ENCODE peak calls at places on chromosomes 13 and 19, in nine cellular contexts. One of them, this sample, is unnamed.

GRCh38 chr19:58279925-58280316 is 1.2 kb downstream of the ZNF8 start:
- DNase-seq in lower lobe of right lung: no peak
- DNase-seq in activated CD4-positive, alpha-beta T cell treated with anti-CD3 and anti-CD28 coated beads, Interleukin-2, amount 50 U/mL, for 1 hour: no peak
- DNase-seq in T-cell: no peak
- DNase-seq in Caki2: no peak
- DNase-seq in T-helper 17 cell: no peak
- DNase-seq in T-helper 2 cell: no peak
- DNase-seq in midbrain: no peak
- DNase-seq in NCI-H187: no peak
- DNase-seq in this sample: no peak

GRCh38 chr13:109743706-109744453 is 42.5 kb downstream of the IRS2 start:
- DNase-seq in lower lobe of right lung: no peak
- DNase-seq in activated CD4-positive, alpha-beta T cell treated with anti-CD3 and anti-CD28 coated beads, Interleukin-2, amount 50 U/mL, for 1 hour: no peak
- DNase-seq in T-cell: no peak
- DNase-seq in Caki2: peak
- DNase-seq in T-helper 17 cell: no peak
- DNase-seq in T-helper 2 cell: no peak
- DNase-seq in midbrain: no peak
- DNase-seq in NCI-H187: no peak
- DNase-seq in this sample: peak

GRCh38 chr19:21434967-21435544 is 38.1 kb downstream of the ZNF493 start:
- DNase-seq in lower lobe of right lung: no peak
- DNase-seq in activated CD4-positive, alpha-beta T cell treated with anti-CD3 and anti-CD28 coated beads, Interleukin-2, amount 50 U/mL, for 1 hour: no peak
- DNase-seq in T-cell: no peak
- DNase-seq in Caki2: no peak
- DNase-seq in T-helper 17 cell: no peak
- DNase-seq in T-helper 2 cell: no peak
- DNase-seq in midbrain: no peak
- DNase-seq in NCI-H187: no peak
- DNase-seq in this sample: no peak

GRCh38 chr13:64723735-64724134 is 2506.4 kb downstream of the PCDH9 start:
- DNase-seq in lower lobe of right lung: no peak
- DNase-seq in activated CD4-positive, alpha-beta T cell treated with anti-CD3 and anti-CD28 coated beads, Interleukin-2, amount 50 U/mL, for 1 hour: no peak
- DNase-seq in T-cell: no peak
- DNase-seq in Caki2: peak
- DNase-seq in T-helper 17 cell: no peak
- DNase-seq in T-helper 2 cell: no peak
- DNase-seq in midbrain: no peak
- DNase-seq in NCI-H187: no peak
- DNase-seq in this sample: no peak

GRCh38 chr13:32047088-32047487 is 15.5 kb downstream of the FRY start:
- DNase-seq in lower lobe of right lung: no peak
- DNase-seq in activated CD4-positive, alpha-beta T cell treated with anti-CD3 and anti-CD28 coated beads, Interleukin-2, amount 50 U/mL, for 1 hour: no peak
- DNase-seq in T-cell: no peak
- DNase-seq in Caki2: no peak
- DNase-seq in T-helper 17 cell: no peak
- DNase-seq in T-helper 2 cell: no peak
- DNase-seq in midbrain: no peak
- DNase-seq in NCI-H187: no peak
- DNase-seq in this sample: no peak

GRCh38 chr13:41017744-41018582 is 1.2 kb downstream of the ELF1 start:
- DNase-seq in lower lobe of right lung: no peak
- DNase-seq in activated CD4-positive, alpha-beta T cell treated with anti-CD3 and anti-CD28 coated beads, Interleukin-2, amount 50 U/mL, for 1 hour: no peak
- DNase-seq in T-cell: no peak
- DNase-seq in Caki2: peak
- DNase-seq in T-helper 17 cell: no peak
- DNase-seq in T-helper 2 cell: no peak
- DNase-seq in midbrain: peak
- DNase-seq in NCI-H187: no peak
- DNase-seq in this sample: peak

GRCh38 chr19:4327252-4327876 is 11.3 kb downstream of the STAP2 start:
- DNase-seq in lower lobe of right lung: peak
- DNase-seq in activated CD4-positive, alpha-beta T cell treated with anti-CD3 and anti-CD28 coated beads, Interleukin-2, amount 50 U/mL, for 1 hour: peak
- DNase-seq in T-cell: peak
- DNase-seq in Caki2: peak
- DNase-seq in T-helper 17 cell: peak
- DNase-seq in T-helper 2 cell: peak
- DNase-seq in midbrain: peak
- DNase-seq in NCI-H187: peak
- DNase-seq in this sample: peak

GRCh38 chr13:75621147-75621546 is 15.0 kb upstream of the LMO7 start:
- DNase-seq in lower lobe of right lung: no peak
- DNase-seq in activated CD4-positive, alpha-beta T cell treated with anti-CD3 and anti-CD28 coated beads, Interleukin-2, amount 50 U/mL, for 1 hour: no peak
- DNase-seq in T-cell: no peak
- DNase-seq in Caki2: no peak
- DNase-seq in T-helper 17 cell: no peak
- DNase-seq in T-helper 2 cell: no peak
- DNase-seq in midbrain: no peak
- DNase-seq in NCI-H187: no peak
- DNase-seq in this sample: no peak

GRCh38 chr13:113449693-113450347 is 3.5 kb downstream of the ADPRHL1 start:
- DNase-seq in lower lobe of right lung: no peak
- DNase-seq in activated CD4-positive, alpha-beta T cell treated with anti-CD3 and anti-CD28 coated beads, Interleukin-2, amount 50 U/mL, for 1 hour: no peak
- DNase-seq in T-cell: no peak
- DNase-seq in Caki2: no peak
- DNase-seq in T-helper 17 cell: no peak
- DNase-seq in T-helper 2 cell: no peak
- DNase-seq in midbrain: no peak
- DNase-seq in NCI-H187: no peak
- DNase-seq in this sample: no peak

GRCh38 chr13:80497439-80497838 is 156.5 kb upstream of the SPRY2 start:
- DNase-seq in lower lobe of right lung: no peak
- DNase-seq in activated CD4-positive, alpha-beta T cell treated with anti-CD3 and anti-CD28 coated beads, Interleukin-2, amount 50 U/mL, for 1 hour: no peak
- DNase-seq in T-cell: no peak
- DNase-seq in Caki2: no peak
- DNase-seq in T-helper 17 cell: no peak
- DNase-seq in T-helper 2 cell: no peak
- DNase-seq in midbrain: no peak
- DNase-seq in NCI-H187: no peak
- DNase-seq in this sample: no peak

This sample was measured in T-helper 1 cell.